ENCODE peak calls at places on chromosomes 16 and 17, in nine cellular contexts. M, C, H, V, A, G, X, Y and T are unnamed samples.

GRCh38 chr17:69882281-69882680 is 192.7 kb upstream of the KCNJ16 start:
- DNase-seq in M (no peak), C (no peak), H (no peak), V (no peak), A (no peak), G (no peak), X (no peak), Y (no peak), T (no peak)

GRCh38 chr16:637081-638018 is 1.2 kb upstream of the METTL26 start:
- DNase-seq in M (peak; percentile 86), C (peak; percentile 100), H (peak; percentile 88), V (peak; percentile 93), A (peak; percentile 86), G (peak; percentile 73), X (no peak), Y (no peak), T (peak; percentile 97)

GRCh38 chr16:13453938-13454553 is 465.9 kb upstream of the ERCC4 start:
- DNase-seq in M (no peak), C (no peak), H (peak; percentile 56), V (peak; percentile 54), A (peak; percentile 42), G (peak; percentile 60), X (no peak), Y (no peak), T (no peak)

GRCh38 chr16:84041881-84042280 is 714 bp downstream of the SLC38A8 start:
- DNase-seq in M (no peak), C (no peak), H (no peak), V (no peak), A (no peak), G (no peak), X (no peak), Y (no peak), T (no peak)

GRCh38 chr17:69428252-69428980 is 13.9 kb downstream of the MAP2K6 start:
- DNase-seq in M (peak; percentile 37), C (no peak), H (no peak), V (no peak), A (no peak), G (no peak), X (no peak), Y (no peak), T (peak; percentile 26)

GRCh38 chr16:27230562-27230991 is 27.3 kb downstream of the KDM8 start:
- DNase-seq in M (no peak), C (no peak), H (no peak), V (no peak), A (no peak), G (no peak), X (no peak), Y (no peak), T (no peak)

GRCh38 chr16:72008424-72009216 is at the start of gene DHODH:
- DNase-seq in M (peak; percentile 97), C (peak; percentile 97), H (peak; percentile 97), V (peak; percentile 98), A (peak; percentile 97), G (peak; percentile 99), X (peak; percentile 88), Y (peak; percentile 95), T (peak; percentile 99)

GRCh38 chr17:40068917-40069750 is 6.4 kb downstream of the THRA start:
- DNase-seq in M (peak; percentile 97), C (no peak), H (no peak), V (peak; percentile 58), A (peak; percentile 90), G (peak; percentile 60), X (peak; percentile 29), Y (peak; percentile 27), T (peak; percentile 98)

GRCh38 chr17:40563371-40564052 is 1.8 kb downstream of the CCR7 start:
- DNase-seq in M (no peak), C (no peak), H (no peak), V (no peak), A (no peak), G (no peak), X (no peak), Y (peak; percentile 62), T (peak; percentile 81)

GRCh38 chr16:56793504-56793903 is 63.6 kb downstream of the NUP93 start:
- DNase-seq in M (no peak), C (no peak), H (peak; percentile 14), V (no peak), A (peak; percentile 41), G (no peak), X (no peak), Y (no peak), T (no peak)

GRCh38 chr17:64129765-64130558 is at the start of gene ERN1:
- DNase-seq in M (peak; percentile 93), C (peak; percentile 93), H (peak; percentile 93), V (peak; percentile 94), A (peak; percentile 95), G (peak; percentile 96), X (no peak), Y (peak; percentile 60), T (peak; percentile 98)
- TF ChIP-seq CTCF in M (no peak), C (no peak), H (no peak), V (peak; percentile 15), A (no peak), G (no peak), X (no peak), Y (no peak), T (no peak)

DNA sequence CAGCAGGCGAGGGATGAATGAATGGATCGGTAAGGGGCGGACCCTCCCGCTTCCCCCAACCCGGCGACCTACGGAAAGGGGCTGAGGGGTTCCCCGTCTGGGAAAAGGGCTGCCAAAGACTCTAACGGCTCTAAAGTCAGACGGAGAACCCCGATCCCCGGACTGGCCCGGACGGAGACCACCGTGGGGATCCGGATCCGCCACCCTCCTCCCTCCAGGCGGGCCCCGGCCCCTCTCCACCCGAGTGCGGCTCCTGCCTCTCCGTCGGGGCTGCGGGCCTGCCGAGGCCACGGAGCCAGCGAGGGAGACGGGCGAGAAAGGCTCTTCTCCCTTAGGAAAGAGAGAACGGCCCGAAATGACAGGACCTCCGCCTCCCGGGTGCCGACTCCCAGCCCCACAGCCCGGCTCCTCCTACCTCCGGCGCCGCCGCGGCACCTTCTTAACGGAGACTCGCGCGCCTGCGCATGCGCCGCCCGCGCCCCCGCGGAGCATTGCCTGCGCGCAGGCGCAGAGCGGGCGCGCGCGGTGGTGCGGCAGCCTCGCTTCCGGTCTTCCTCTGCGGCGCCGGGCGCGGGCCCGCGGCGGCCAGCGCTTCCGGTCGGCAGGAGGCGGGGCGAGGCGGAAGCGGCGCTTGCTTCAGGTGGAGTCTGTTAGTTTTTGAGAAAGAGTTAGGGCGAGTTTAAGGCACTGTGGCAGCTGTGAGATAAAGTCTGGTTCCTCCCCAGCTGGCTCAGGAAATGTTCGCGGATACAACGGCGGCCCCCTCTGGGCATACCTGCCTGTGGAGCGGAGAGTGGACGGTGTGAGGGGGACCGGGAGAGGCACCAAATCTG is at the start of gene SLX4:
- DNase-seq in M (peak; percentile 85), C (peak; percentile 100), H (peak; percentile 94), V (peak; percentile 91), A (peak; percentile 85), G (peak; percentile 98), X (peak; percentile 52), Y (peak; percentile 51), T (peak; percentile 96)
- TF ChIP-seq CTCF in M (peak; percentile 24), C (no peak), H (no peak), V (no peak), A (no peak), G (no peak), X (no peak), Y (no peak), T (no peak)

GRCh38 chr16:89084411-89084810 is 9.2 kb upstream of the ACSF3 start:
- DNase-seq in M (no peak), C (no peak), H (no peak), V (no peak), A (no peak), G (no peak), X (no peak), Y (no peak), T (no peak)
- TF ChIP-seq CTCF in M (no peak), C (no peak), H (no peak), V (no peak), A (no peak), G (no peak), X (no peak), Y (no peak), T (no peak)

DNA sequence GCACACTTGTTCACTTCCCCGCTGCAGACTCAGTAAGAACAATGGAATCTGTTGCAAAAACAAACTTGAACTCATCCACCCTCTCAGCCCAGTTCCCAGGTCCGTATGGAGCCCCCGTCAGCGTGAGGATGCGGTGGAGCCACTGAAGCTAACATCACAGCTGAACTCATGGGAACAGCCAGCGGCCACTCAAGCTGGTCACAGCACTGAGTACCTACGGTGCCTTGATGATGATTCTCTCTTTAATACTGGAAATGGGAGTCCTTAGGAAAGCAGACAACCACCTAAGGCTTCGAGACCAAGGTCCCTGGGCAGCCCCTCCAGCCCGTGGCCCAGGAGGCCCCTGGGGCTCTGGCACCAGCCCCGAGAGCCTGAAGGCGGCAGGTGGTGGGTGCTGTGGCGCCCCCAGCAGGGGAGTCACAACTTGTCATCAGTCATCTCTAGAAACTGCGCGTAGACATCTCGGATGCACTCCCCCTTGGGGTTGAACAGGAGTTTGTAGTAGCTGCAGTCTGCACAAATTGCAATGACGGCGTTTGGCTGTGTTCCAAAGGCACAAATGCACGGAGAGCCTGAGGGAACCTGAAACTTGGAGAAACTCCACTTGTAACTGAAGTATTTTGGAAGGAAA is 31.0 kb upstream of the RHOT1 start:
- DNase-seq in M (peak; percentile 46), C (no peak), H (peak; percentile 37), V (peak; percentile 40), A (no peak), G (peak; percentile 60), X (no peak), Y (no peak), T (peak; percentile 46)
- TF ChIP-seq CTCF in M (no peak), C (no peak), H (peak; percentile 16), V (peak; percentile 26), A (peak; percentile 25), G (peak; percentile 61), X (peak; percentile 37), Y (peak; percentile 47), T (no peak)

GRCh38 chr17:31596382-31597323 is 205.2 kb downstream of the RAB11FIP4 start:
- DNase-seq in M (peak; percentile 89), C (peak; percentile 75), H (peak; percentile 30), V (peak; percentile 42), A (peak; percentile 99), G (peak; percentile 11), X (peak; percentile 92), Y (peak; percentile 16), T (peak; percentile 75)
- TF ChIP-seq CTCF in M (peak; percentile 7), C (no peak), H (no peak), V (no peak), A (no peak), G (no peak), X (no peak), Y (no peak), T (no peak)

GRCh38 chr16:50866806-50867205 is 124.9 kb downstream of the CYLD start:
- DNase-seq in M (no peak), C (no peak), H (no peak), V (no peak), A (no peak), G (no peak), X (no peak), Y (no peak), T (no peak)

GRCh38 chr16:50863673-50864144 is 121.8 kb downstream of the CYLD start:
- DNase-seq in M (no peak), C (no peak), H (no peak), V (no peak), A (no peak), G (no peak), X (no peak), Y (no peak), T (no peak)

GRCh38 chr16:50862818-50863672 is 121.2 kb downstream of the CYLD start:
- DNase-seq in M (no peak), C (no peak), H (no peak), V (peak; percentile 39), A (no peak), G (no peak), X (no peak), Y (no peak), T (peak; percentile 37)

GRCh38 chr16:50864386-50864785 is 122.5 kb downstream of the CYLD start:
- DNase-seq in M (no peak), C (no peak), H (no peak), V (no peak), A (no peak), G (no peak), X (no peak), Y (no peak), T (no peak)

GRCh38 chr16:50868577-50868976 is 126.7 kb downstream of the CYLD start:
- DNase-seq in M (no peak), C (no peak), H (no peak), V (no peak), A (no peak), G (no peak), X (no peak), Y (no peak), T (no peak)
- TF ChIP-seq CTCF in M (no peak), C (no peak), H (no peak), V (no peak), A (no peak), G (no peak), X (no peak), Y (no peak), T (no peak)